ENCODE peak calls at places on chromosomes 13 and 19, in eight cellular contexts. M is body of pancreas, S is transverse colon, G is tibial nerve, K is ovary, B is right lobe of liver, U is IMR-90, Q is A549. A is an unnamed sample.

GRCh38 chr19:8536282-8536681 is 22.3 kb upstream of the ZNF414 start:
- DNase-seq in B (no peak), M (no peak), K (no peak), Q (no peak), U (no peak), S (no peak), G (no peak), A (no peak)

GRCh38 chr13:29619995-29620394 is 24.5 kb upstream of the SLC7A1 start:
- DNase-seq in Q (no peak), S (no peak), B (no peak), U (peak), M (no peak), G (no peak), K (no peak), A (no peak)

GRCh38 chr13:83378901-83379300 is 503.4 kb downstream of the SLITRK1 start:
- DNase-seq in G (no peak), U (peak), K (no peak), S (no peak), B (no peak), Q (no peak), M (no peak), A (no peak)

GRCh38 chr19:1169921-1170885 is 3.9 kb downstream of the SBNO2 start:
- DNase-seq in B (no peak), G (no peak), M (peak), Q (no peak), U (peak), S (peak), K (peak), A (peak)

GRCh38 chr19:40305403-40305802 is 20.3 kb upstream of the AKT2 start:
- DNase-seq in M (peak), B (peak), Q (peak), G (peak), S (peak), U (peak), K (peak), A (peak)

GRCh38 chr19:49678970-49679831 is 2.1 kb downstream of the PRMT1 start:
- DNase-seq in M (no peak), Q (no peak), U (no peak), G (no peak), S (no peak), K (peak), B (peak), A (no peak)

GRCh38 chr13:29507356-29507755 is 88.1 kb downstream of the SLC7A1 start:
- DNase-seq in M (peak), B (no peak), G (no peak), S (no peak), Q (no peak), K (no peak), U (no peak), A (no peak)

GRCh38 chr19:39223703-39224279 is 19.7 kb upstream of the SYCN start:
- DNase-seq in Q (no peak), M (no peak), S (no peak), U (peak), G (no peak), K (no peak), B (no peak), A (no peak)

GRCh38 chr13:82298110-82298509 is 1584.2 kb downstream of the SLITRK1 start:
- DNase-seq in M (no peak), Q (no peak), U (no peak), K (no peak), B (no peak), G (no peak), S (no peak), A (no peak)

GRCh38 chr13:93289047-93289446 is 62.4 kb downstream of the GPC6 start:
- DNase-seq in M (no peak), K (no peak), U (peak), S (no peak), G (no peak), Q (no peak), B (no peak), A (no peak)

GRCh38 chr19:10286803-10287737 is at the start of gene ICAM4:
- DNase-seq in S (peak), G (no peak), Q (no peak), B (peak), M (peak), K (peak), U (peak), A (peak)

GRCh38 chr13:31540316-31540715 is 199.0 kb upstream of the RXFP2 start:
- DNase-seq in B (no peak), K (no peak), M (no peak), U (no peak), Q (no peak), S (no peak), G (no peak), A (no peak)

GRCh38 chr19:39588066-39588465 is 14.3 kb upstream of the LGALS13 start:
- DNase-seq in G (no peak), M (no peak), K (no peak), B (no peak), Q (no peak), U (no peak), S (no peak), A (no peak)

GRCh38 chr13:25738342-25738771 is 313.5 kb downstream of the SHISA2 start:
- DNase-seq in S (no peak), G (no peak), K (no peak), Q (no peak), M (peak), U (no peak), B (no peak), A (peak)

GRCh38 chr13:23140492-23140891 is 40.3 kb upstream of the SGCG start:
- DNase-seq in G (no peak), B (no peak), S (no peak), Q (peak), U (peak), M (no peak), K (no peak), A (no peak)

GRCh38 chr19:9945319-9945966 is 9.1 kb upstream of the OLFM2 start:
- DNase-seq in M (peak), U (peak), S (peak), G (peak), B (peak), K (peak), Q (peak), A (peak)

GRCh38 chr13:53382008-53382407 is 353.4 kb downstream of the OLFM4 start:
- DNase-seq in K (no peak), M (no peak), B (no peak), S (no peak), Q (no peak), U (no peak), G (no peak), A (no peak)

GRCh38 chr19:49338691-49339363 is 3.6 kb downstream of the CD37 start:
- DNase-seq in U (no peak), Q (peak), K (peak), S (peak), M (peak), B (peak), G (no peak), A (peak)

GRCh38 chr13:105937451-105937850 is 598.0 kb downstream of the EFNB2 start:
- DNase-seq in U (peak), K (no peak), B (no peak), G (no peak), M (no peak), Q (no peak), S (no peak), A (no peak)

GRCh38 chr13:30798776-30799625 is 63.7 kb downstream of the ALOX5AP start:
- DNase-seq in G (no peak), Q (no peak), U (peak), S (no peak), B (no peak), K (no peak), M (no peak), A (no peak)

GRCh38 chr13:20378721-20379120 is 146.6 kb upstream of the GJB6 start:
- DNase-seq in B (no peak), U (no peak), K (no peak), G (no peak), Q (no peak), M (no peak), S (no peak), A (no peak)

GRCh38 chr19:3374369-3375112 is 8.2 kb downstream of the NFIC start:
- DNase-seq in M (peak), B (peak), G (peak), Q (no peak), K (peak), S (no peak), U (no peak), A (peak)

GRCh38 chr13:53191091-53191490 is 162.5 kb downstream of the OLFM4 start:
- DNase-seq in M (no peak), B (no peak), U (peak), Q (no peak), S (no peak), G (no peak), K (no peak), A (no peak)

GRCh38 chr19:51001495-51001894 is at the start of gene KLK8:
- DNase-seq in B (no peak), G (no peak), M (no peak), Q (no peak), U (no peak), S (no peak), K (no peak), A (no peak)

GRCh38 chr19:18362934-18363542 is 22.6 kb downstream of the PGPEP1 start:
- DNase-seq in M (no peak), K (no peak), S (no peak), Q (peak), U (no peak), G (no peak), B (no peak), A (no peak)

DNA sequence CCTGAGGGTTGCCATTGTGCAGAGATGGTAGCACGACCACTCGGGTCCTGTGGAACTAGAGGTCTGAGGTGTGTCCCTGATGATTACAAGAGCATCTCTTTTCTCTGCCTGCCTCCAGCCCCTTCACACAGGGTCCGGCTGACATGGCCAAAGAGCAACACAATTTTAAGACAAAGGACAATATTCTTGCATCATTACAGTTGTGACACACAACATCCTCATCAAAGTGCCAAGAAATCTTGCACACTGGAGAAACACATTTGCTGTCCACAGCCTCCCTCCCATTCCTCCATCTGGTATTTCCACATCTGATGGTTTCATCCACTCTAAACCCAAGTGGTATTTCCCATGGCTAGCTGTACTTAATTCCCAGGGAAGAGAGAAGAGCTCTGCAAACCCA is 12.8 kb downstream of the COL4A1 start:
- DNase-seq in U (no peak), Q (no peak), M (no peak), B (no peak), S (no peak), G (no peak), K (no peak), A (no peak)
- H3K4me3 ChIP-seq in U (no peak), Q (no peak), M (no peak), B (no peak), S (no peak), G (no peak), K (no peak), A (no peak)

GRCh38 chr13:47251771-47252170 is 354.9 kb upstream of the HTR2A start:
- DNase-seq in B (no peak), K (no peak), U (no peak), Q (no peak), S (no peak), G (no peak), M (no peak), A (no peak)
- TF ChIP-seq POLR2A in B (no peak), K (no peak), U (no peak), Q (no peak), S (no peak), G (no peak), M (no peak), A (no peak)

DNA sequence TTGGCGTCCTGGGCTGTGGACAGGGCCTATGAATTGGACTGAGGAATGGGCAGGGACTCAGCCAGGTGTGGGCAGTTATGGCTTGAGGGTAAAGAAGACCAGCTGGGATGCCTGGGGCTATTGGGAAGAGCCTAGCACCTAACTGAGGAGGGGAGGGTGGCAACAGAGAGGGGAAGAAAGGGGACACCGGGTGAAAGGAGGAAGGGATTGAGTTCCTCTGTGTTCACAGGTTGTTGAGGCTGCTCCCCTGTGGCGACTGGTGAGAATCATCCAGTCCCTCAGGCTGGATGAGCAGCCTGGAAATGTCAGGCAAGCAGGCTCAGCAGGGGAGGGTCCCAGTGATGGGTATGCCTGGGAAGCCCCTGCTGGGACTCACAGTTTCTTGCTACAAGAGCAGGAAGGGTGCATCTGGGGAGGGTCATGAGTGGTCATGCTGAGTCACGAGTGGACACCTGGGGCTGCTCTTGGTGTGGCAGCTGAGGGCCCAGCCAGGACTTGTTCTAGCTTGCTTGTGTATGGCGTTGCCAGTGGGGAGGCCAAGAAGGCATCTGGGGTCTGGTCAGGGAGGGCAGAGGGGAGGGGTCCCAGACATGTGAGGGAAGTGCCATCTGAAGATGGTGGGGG is 1.4 kb downstream of the ZNF324 start:
- DNase-seq in B (peak), U (peak), M (no peak), Q (no peak), G (no peak), S (no peak), K (no peak), A (no peak)
- H3K4me3 ChIP-seq in B (no peak), U (no peak), M (no peak), Q (no peak), G (no peak), S (no peak), K (no peak), A (peak)

GRCh38 chr13:21670883-21671792 is at the start of gene FGF9:
- DNase-seq in M (peak), U (peak), K (peak), Q (peak), B (peak), G (no peak), S (peak), A (peak)
- TF ChIP-seq POLR2A in M (peak), U (no peak), K (no peak), Q (peak), B (no peak), G (no peak), S (peak), A (no peak)

DNA sequence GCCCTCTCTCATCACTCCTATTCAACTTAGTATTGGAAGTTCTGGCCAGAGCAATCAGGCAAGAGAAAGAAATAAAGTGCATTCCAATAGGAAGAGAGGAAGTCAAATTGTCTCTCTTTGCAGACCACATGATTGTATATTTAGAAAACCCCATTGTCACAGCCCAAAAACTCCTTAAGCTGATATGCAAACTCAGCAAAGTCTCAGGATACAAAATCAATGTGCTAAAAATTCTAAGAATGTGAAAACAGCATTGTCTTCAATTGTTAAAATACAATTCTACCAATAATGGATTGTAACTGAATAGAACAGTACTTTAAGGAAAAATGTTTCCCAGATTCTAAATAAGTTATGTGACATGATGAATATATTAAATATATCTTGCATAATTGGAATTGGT is 2269.2 kb upstream of the PCDH20 start:
- DNase-seq in M (no peak), S (no peak), U (no peak), G (no peak), B (no peak), K (no peak), Q (no peak), A (no peak)
- H3K4me3 ChIP-seq in M (no peak), S (no peak), U (no peak), G (no peak), B (no peak), K (no peak), Q (no peak), A (no peak)

DNA sequence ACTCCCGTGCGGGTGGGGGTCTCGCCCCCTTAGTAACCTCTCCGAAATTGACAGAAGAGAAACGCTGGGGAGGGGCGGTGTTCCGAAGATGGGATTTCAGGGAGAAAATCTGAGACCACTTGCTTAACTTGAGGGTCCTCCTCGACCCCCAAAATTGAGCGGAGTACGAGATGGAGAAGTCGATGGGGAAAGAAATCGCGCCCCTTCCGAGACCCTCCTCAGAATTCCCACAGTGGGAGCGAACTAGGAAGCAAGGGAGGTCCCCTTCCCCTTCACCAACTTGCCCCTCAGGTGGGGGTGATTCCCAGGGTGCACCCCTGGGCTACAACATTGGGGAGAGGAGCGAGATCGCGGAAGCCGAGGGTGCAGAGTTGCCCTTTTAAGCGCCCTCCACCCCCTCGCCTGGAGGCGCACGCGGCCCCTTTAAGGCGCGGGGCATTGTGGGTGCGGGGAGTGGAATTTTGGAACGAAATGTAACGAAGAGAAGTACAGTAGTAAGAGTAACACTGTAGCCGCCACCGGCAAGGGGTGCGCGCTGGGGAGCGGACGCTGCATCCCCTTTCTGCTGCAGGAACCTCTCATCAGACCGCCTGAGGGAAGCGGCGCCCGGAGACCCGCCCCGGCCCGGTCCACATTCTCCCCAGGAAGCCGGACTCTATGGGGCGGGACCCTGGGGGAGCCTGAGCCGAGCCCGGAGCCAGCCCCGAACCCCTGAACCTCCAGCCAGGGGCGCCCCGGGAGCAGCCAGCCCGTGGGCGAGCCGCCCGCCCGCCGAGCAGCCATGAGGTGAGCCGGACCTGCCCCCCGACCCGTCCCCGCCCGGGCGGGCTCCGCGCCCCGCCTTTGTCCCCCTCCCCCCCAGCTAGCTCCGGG is at the start of gene VASP:
- DNase-seq in B (peak), U (peak), M (peak), S (peak), G (peak), Q (peak), K (peak), A (peak)
- TF ChIP-seq POLR2A in B (peak), U (peak), M (peak), S (peak), G (peak), Q (peak), K (peak), A (peak)

DNA sequence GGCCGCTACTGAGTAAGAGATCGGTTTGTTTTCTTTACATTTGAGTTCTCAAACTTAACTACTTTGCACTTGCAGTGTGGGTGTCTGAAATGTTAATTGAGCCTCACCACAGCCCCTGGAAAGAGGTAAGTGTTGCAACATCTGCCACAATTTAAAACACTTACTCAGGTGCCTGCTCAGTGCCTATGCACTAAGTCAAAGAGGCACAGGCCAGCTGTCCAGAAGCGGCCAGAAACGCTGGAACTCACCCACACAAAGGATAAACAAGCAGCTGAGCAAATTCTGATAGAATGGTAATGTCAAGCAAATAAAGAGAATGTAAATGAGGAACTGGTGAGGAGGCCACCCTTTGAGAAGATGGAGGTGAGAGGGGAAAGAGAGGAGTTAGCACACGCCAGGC is 67.8 kb upstream of the SERP2 start:
- DNase-seq in U (peak), K (no peak), G (no peak), Q (no peak), B (no peak), M (no peak), S (no peak), A (peak)
- H3K4me3 ChIP-seq in U (no peak), K (no peak), G (no peak), Q (no peak), B (no peak), M (no peak), S (no peak), A (no peak)

DNA sequence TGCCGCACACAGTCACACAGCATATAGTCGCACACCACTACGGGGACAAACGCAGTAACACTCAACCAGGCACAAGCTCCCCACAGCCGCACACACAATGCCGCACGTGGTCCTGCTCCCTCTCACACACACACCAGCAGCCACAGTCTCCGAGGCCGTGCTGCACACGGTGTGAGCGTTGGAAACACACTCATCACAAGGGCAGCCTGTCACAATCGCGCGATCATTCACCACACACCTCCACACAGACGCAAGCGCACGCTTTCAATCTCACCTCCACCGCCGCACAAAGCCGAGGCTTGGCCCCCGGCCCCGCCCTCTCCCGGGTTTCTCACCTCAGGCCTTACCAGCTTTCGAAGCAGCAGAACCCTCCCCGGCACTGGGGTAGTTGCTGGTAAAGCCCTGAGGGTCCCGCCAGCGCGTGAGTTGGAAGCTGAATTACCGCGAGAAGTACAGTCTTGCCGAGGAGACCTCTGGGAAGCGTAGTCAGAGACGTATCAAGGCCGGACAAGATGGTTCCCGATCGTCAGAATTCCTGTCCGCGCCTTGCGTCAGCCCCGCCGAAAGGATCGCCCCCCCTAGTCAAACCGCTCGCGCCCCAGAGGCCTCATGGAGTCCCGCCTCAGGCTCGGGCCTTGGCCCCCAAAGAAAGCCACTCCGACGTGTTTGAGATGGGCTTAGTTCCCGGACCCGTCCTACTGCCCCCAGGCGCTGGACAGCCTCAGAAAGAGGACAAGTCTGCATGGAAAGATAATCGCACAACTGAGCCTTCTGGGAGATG is at the start of gene ZNF566:
- DNase-seq in U (peak), Q (peak), G (peak), K (peak), M (peak), B (peak), S (peak), A (peak)
- TF ChIP-seq POLR2A in U (peak), Q (peak), G (peak), K (peak), M (peak), B (peak), S (peak), A (no peak)